ENCODE peak calls at places on chromosomes 2 and 18, in five cellular contexts. P is HepG2, A is GM12878, Z is SK-N-SH, B is K562. Q is an unnamed sample.

GRCh38 chr2:165681841-165682240 is 112.2 kb downstream of the GALNT3 start:
- DNase-seq in P (no peak), A (no peak), Z (no peak), B (no peak), Q (no peak)

GRCh38 chr18:46820863-46821262 is 64.0 kb upstream of the ST8SIA5 start:
- DNase-seq in P (no peak), A (no peak), Z (no peak), B (no peak), Q (no peak)

GRCh38 chr2:43226955-43227829 is 786 bp upstream of the ZFP36L2 start:
- DNase-seq in P (peak), A (no peak), Z (peak), B (peak), Q (peak)

GRCh38 chr2:42202299-42203008 is 33.3 kb downstream of the EML4 start:
- DNase-seq in P (no peak), A (no peak), Z (no peak), B (no peak), Q (no peak)

GRCh38 chr2:199581935-199582336 is 124.2 kb upstream of the SATB2 start:
- DNase-seq in P (no peak), A (no peak), Z (no peak), B (no peak), Q (no peak)

GRCh38 chr2:233267516-233268245 is 16.2 kb downstream of the ATG16L1 start:
- DNase-seq in P (no peak), A (peak), Z (no peak), B (no peak), Q (no peak)

GRCh38 chr18:21763846-21764646 is 23.5 kb downstream of the MIB1 start:
- DNase-seq in P (no peak), A (no peak), Z (no peak), B (no peak), Q (no peak)

GRCh38 chr2:176085861-176086771 is 2.4 kb upstream of the EVX2 start:
- DNase-seq in P (peak), A (no peak), Z (peak), B (peak), Q (peak)

GRCh38 chr18:5542393-5543035 is 1.3 kb downstream of the EPB41L3 start:
- DNase-seq in P (no peak), A (no peak), Z (peak), B (no peak), Q (no peak)

GRCh38 chr2:16030206-16031054 is 90.1 kb downstream of the MYCN start:
- DNase-seq in P (no peak), A (no peak), Z (no peak), B (no peak), Q (no peak)

GRCh38 chr18:62999392-62999791 is 284.1 kb downstream of the PHLPP1 start:
- DNase-seq in P (no peak), A (no peak), Z (no peak), B (no peak), Q (no peak)

GRCh38 chr2:32479224-32479623 is 122.4 kb downstream of the BIRC6 start:
- DNase-seq in P (no peak), A (no peak), Z (no peak), B (no peak), Q (no peak)

GRCh38 chr18:11177382-11177781 is 28.0 kb upstream of the PIEZO2 start:
- DNase-seq in P (peak), A (no peak), Z (no peak), B (no peak), Q (no peak)

GRCh38 chr2:158797963-158798700 is 3.0 kb downstream of the DAPL1 start:
- DNase-seq in P (no peak), A (no peak), Z (no peak), B (no peak), Q (no peak)

GRCh38 chr18:79933765-79934164 is 17.7 kb downstream of the SLC66A2 start:
- DNase-seq in P (peak), A (no peak), Z (no peak), B (no peak), Q (no peak)

GRCh38 chr2:47038656-47039501 is 116.2 kb downstream of the STPG4 start:
- DNase-seq in P (no peak), A (peak), Z (no peak), B (no peak), Q (no peak)

GRCh38 chr2:218329027-218329825 is 27.4 kb upstream of the CATIP start:
- DNase-seq in P (no peak), A (peak), Z (no peak), B (no peak), Q (no peak)

GRCh38 chr18:40375811-40376210 is 1579.2 kb upstream of the PIK3C3 start:
- DNase-seq in P (no peak), A (no peak), Z (no peak), B (no peak), Q (no peak)

GRCh38 chr2:28360742-28361293 is 31.8 kb upstream of the FOSL2 start:
- DNase-seq in P (no peak), A (no peak), Z (no peak), B (peak), Q (no peak)

GRCh38 chr18:22179174-22179573 is 9.8 kb downstream of the GATA6 start:
- DNase-seq in P (no peak), A (no peak), Z (no peak), B (no peak), Q (no peak)

GRCh38 chr2:48912110-48912509 is 156.6 kb upstream of the LHCGR start:
- DNase-seq in P (no peak), A (no peak), Z (no peak), B (no peak), Q (no peak)
- TF ChIP-seq ZBTB33 in P (no peak), A (no peak), Z (no peak), B (no peak), Q (no peak)

GRCh38 chr2:85390941-85391669 is 19.1 kb downstream of the CAPG start:
- DNase-seq in P (peak), A (no peak), Z (peak), B (peak), Q (peak)
- TF ChIP-seq REST in P (no peak), A (no peak), Z (no peak), B (no peak), Q (no peak)

DNA sequence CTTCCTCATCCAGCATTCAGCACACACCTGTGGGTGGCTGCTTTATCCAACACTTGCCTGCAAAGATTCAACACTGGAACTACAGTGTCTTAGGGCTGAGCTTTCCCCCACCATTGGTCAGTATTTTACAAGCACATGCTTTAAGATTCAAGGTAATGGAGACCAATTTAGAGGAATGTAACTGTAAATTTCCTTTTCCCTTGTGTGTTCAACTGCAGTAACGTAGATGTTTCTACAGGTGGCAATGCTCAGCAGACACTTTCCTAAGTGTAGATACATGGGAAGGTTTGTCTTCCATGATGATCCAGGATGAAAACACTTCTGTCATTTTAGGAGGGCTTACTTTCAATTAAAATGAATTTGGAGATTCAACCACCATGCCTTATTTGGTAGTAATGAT is 143.6 kb upstream of the PXDN start:
- DNase-seq in P (no peak), A (no peak), Z (no peak), B (peak), Q (peak)
- TF ChIP-seq ZBTB33 in P (no peak), A (no peak), Z (no peak), B (no peak), Q (no peak)

GRCh38 chr2:40380721-40381120 is 71.2 kb downstream of the SLC8A1 start:
- DNase-seq in P (no peak), A (no peak), Z (no peak), B (no peak), Q (no peak)

GRCh38 chr2:40380036-40380435 is 71.9 kb downstream of the SLC8A1 start:
- DNase-seq in P (no peak), A (no peak), Z (no peak), B (no peak), Q (no peak)

GRCh38 chr2:40386177-40386576 is 65.7 kb downstream of the SLC8A1 start:
- DNase-seq in P (no peak), A (no peak), Z (no peak), B (no peak), Q (no peak)

GRCh38 chr2:40384714-40385113 is 67.2 kb downstream of the SLC8A1 start:
- DNase-seq in P (no peak), A (no peak), Z (no peak), B (no peak), Q (no peak)
- TF ChIP-seq REST in P (no peak), A (no peak), Z (no peak), B (no peak), Q (no peak)

Q was measured in HCT116.